ENCODE peak calls at places on chromosomes 7 and 10, in nine cellular contexts. O is right cardiac atrium; E is activated effector memory CD4-positive, alpha-beta T cell treated with anti-CD3 and anti-CD28 coated beads, Interleukin-2, amount 50 U/mL, for 16 hours; D is HuH-7.5; P is activated naive CD8-positive, alpha-beta T cell treated with anti-CD3 and anti-CD28 coated beads, Interleukin-2, amount 50 U/mL, for 16 hours; J is GM04504; T is mesothelial cell of epicardium; Z is stimulated activated CD4-positive, alpha-beta T cell treated with anti-CD3 and anti-CD28 coated beads, Interleukin-15, amount 100 ng/mL, for 24 hours; R is left cardiac atrium. Q is an unnamed sample.
A peak's percentile ranks its signal among the peaks of the same experiment; 100 is the strongest.

GRCh38 chr10:14822879-14823755 is 14.7 kb downstream of the CDNF start:
- DNase-seq in O (peak; percentile 56), D (peak; percentile 28), Z (peak; percentile 53), E (peak; percentile 76), R (peak; percentile 45), T (no peak), P (no peak), J (no peak), Q (no peak)

GRCh38 chr7:149752646-149753045 is 20.7 kb downstream of the ZNF467 start:
- DNase-seq in Z (no peak), O (no peak), J (no peak), R (no peak), T (no peak), D (no peak), E (no peak), P (no peak), Q (no peak)

GRCh38 chr7:82164813-82165212 is 278.8 kb downstream of the CACNA2D1 start:
- DNase-seq in P (no peak), J (peak; percentile 61), E (no peak), O (peak; percentile 20), R (no peak), T (no peak), D (no peak), Z (no peak), Q (peak; percentile 72)

GRCh38 chr10:21330628-21331020 is 194.9 kb downstream of the SKIDA1 start:
- DNase-seq in E (no peak), D (no peak), P (no peak), Z (no peak), T (no peak), R (no peak), J (no peak), O (no peak), Q (no peak)

GRCh38 chr10:132689721-132690360 is 96.1 kb downstream of the NKX6-2 start:
- DNase-seq in E (peak; percentile 17), R (peak; percentile 10), O (peak; percentile 29), J (no peak), T (no peak), D (no peak), Z (no peak), P (no peak), Q (no peak)

GRCh38 chr10:49081532-49082275 is 33.6 kb downstream of the VSTM4 start:
- DNase-seq in O (peak; percentile 86), P (no peak), Z (no peak), E (peak; percentile 42), D (no peak), J (no peak), T (no peak), R (peak; percentile 44), Q (no peak)

GRCh38 chr10:79190740-79191261 is 122.0 kb downstream of the ZMIZ1 start:
- DNase-seq in E (no peak), D (no peak), T (no peak), R (no peak), J (no peak), P (no peak), Z (no peak), O (no peak), Q (no peak)

GRCh38 chr10:101817542-101818118 is 614 bp downstream of the OGA start:
- DNase-seq in O (peak; percentile 97), E (no peak), Z (peak; percentile 55), D (no peak), P (no peak), R (peak; percentile 92), T (peak; percentile 62), J (peak; percentile 88), Q (peak; percentile 89)

GRCh38 chr10:125878957-125879835 is 1.9 kb downstream of the DHX32 start:
- DNase-seq in R (no peak), D (no peak), P (no peak), E (no peak), T (no peak), O (no peak), J (peak; percentile 36), Z (no peak), Q (peak; percentile 85)

Q was measured in stromal cell of bone marrow.